ENCODE peak calls at places on chromosomes 16 and 17, in five cellular contexts. One of them, this sample, is unnamed.

GRCh38 chr16:69542974-69543373 is 22.8 kb upstream of the NFAT5 start:
- DNase-seq in activated naive CD4-positive, alpha-beta T cell treated with anti-CD3 and anti-CD28 coated beads, Interleukin-2, amount 50 U/mL, for 72 hours: no peak
- DNase-seq in astrocyte: no peak
- DNase-seq in activated T-cell treated with anti-CD3 and anti-CD28 coated beads, Interleukin-2, amount 50 U/mL, for 72 hours: no peak
- DNase-seq in nucleus accumbens: no peak
- DNase-seq in this sample: no peak

GRCh38 chr17:20721151-20721550 is 141.6 kb downstream of the CDRT15L2 start:
- DNase-seq in activated naive CD4-positive, alpha-beta T cell treated with anti-CD3 and anti-CD28 coated beads, Interleukin-2, amount 50 U/mL, for 72 hours: no peak
- DNase-seq in astrocyte: peak; percentile 1
- DNase-seq in activated T-cell treated with anti-CD3 and anti-CD28 coated beads, Interleukin-2, amount 50 U/mL, for 72 hours: no peak
- DNase-seq in nucleus accumbens: no peak
- DNase-seq in this sample: no peak

GRCh38 chr17:4840893-4841242 is 7.7 kb downstream of the MINK1 start:
- DNase-seq in activated naive CD4-positive, alpha-beta T cell treated with anti-CD3 and anti-CD28 coated beads, Interleukin-2, amount 50 U/mL, for 72 hours: no peak
- DNase-seq in astrocyte: no peak
- DNase-seq in activated T-cell treated with anti-CD3 and anti-CD28 coated beads, Interleukin-2, amount 50 U/mL, for 72 hours: peak; percentile 30
- DNase-seq in nucleus accumbens: no peak
- DNase-seq in this sample: no peak

GRCh38 chr17:57935833-57936807 is 19.1 kb downstream of the CUEDC1 start:
- DNase-seq in activated naive CD4-positive, alpha-beta T cell treated with anti-CD3 and anti-CD28 coated beads, Interleukin-2, amount 50 U/mL, for 72 hours: no peak
- DNase-seq in astrocyte: peak; percentile 52
- DNase-seq in activated T-cell treated with anti-CD3 and anti-CD28 coated beads, Interleukin-2, amount 50 U/mL, for 72 hours: no peak
- DNase-seq in nucleus accumbens: peak; percentile 63
- DNase-seq in this sample: peak; percentile 91

GRCh38 chr16:11236855-11237254 is 19.1 kb downstream of the SOCS1 start:
- DNase-seq in activated naive CD4-positive, alpha-beta T cell treated with anti-CD3 and anti-CD28 coated beads, Interleukin-2, amount 50 U/mL, for 72 hours: no peak
- DNase-seq in astrocyte: no peak
- DNase-seq in activated T-cell treated with anti-CD3 and anti-CD28 coated beads, Interleukin-2, amount 50 U/mL, for 72 hours: no peak
- DNase-seq in nucleus accumbens: no peak
- DNase-seq in this sample: no peak

GRCh38 chr16:21100447-21100846 is 50.2 kb downstream of the DNAH3 start:
- DNase-seq in activated naive CD4-positive, alpha-beta T cell treated with anti-CD3 and anti-CD28 coated beads, Interleukin-2, amount 50 U/mL, for 72 hours: no peak
- DNase-seq in astrocyte: peak; percentile 87
- DNase-seq in activated T-cell treated with anti-CD3 and anti-CD28 coated beads, Interleukin-2, amount 50 U/mL, for 72 hours: no peak
- DNase-seq in nucleus accumbens: no peak
- DNase-seq in this sample: no peak

GRCh38 chr17:260031-260791 is 78.8 kb upstream of the DOC2B start:
- DNase-seq in activated naive CD4-positive, alpha-beta T cell treated with anti-CD3 and anti-CD28 coated beads, Interleukin-2, amount 50 U/mL, for 72 hours: no peak
- DNase-seq in astrocyte: no peak
- DNase-seq in activated T-cell treated with anti-CD3 and anti-CD28 coated beads, Interleukin-2, amount 50 U/mL, for 72 hours: no peak
- DNase-seq in nucleus accumbens: no peak
- DNase-seq in this sample: peak; percentile 53

GRCh38 chr17:41390411-41390938 is 6.9 kb downstream of the KRT31 start:
- DNase-seq in activated naive CD4-positive, alpha-beta T cell treated with anti-CD3 and anti-CD28 coated beads, Interleukin-2, amount 50 U/mL, for 72 hours: no peak
- DNase-seq in astrocyte: no peak
- DNase-seq in activated T-cell treated with anti-CD3 and anti-CD28 coated beads, Interleukin-2, amount 50 U/mL, for 72 hours: no peak
- DNase-seq in nucleus accumbens: no peak
- DNase-seq in this sample: no peak

GRCh38 chr16:48086422-48086821 is 69.4 kb downstream of the ABCC12 start:
- DNase-seq in activated naive CD4-positive, alpha-beta T cell treated with anti-CD3 and anti-CD28 coated beads, Interleukin-2, amount 50 U/mL, for 72 hours: no peak
- DNase-seq in astrocyte: no peak
- DNase-seq in activated T-cell treated with anti-CD3 and anti-CD28 coated beads, Interleukin-2, amount 50 U/mL, for 72 hours: no peak
- DNase-seq in nucleus accumbens: no peak
- DNase-seq in this sample: no peak

GRCh38 chr17:36936455-36936934 is 780 bp upstream of the LHX1 start:
- DNase-seq in activated naive CD4-positive, alpha-beta T cell treated with anti-CD3 and anti-CD28 coated beads, Interleukin-2, amount 50 U/mL, for 72 hours: no peak
- DNase-seq in astrocyte: no peak
- DNase-seq in activated T-cell treated with anti-CD3 and anti-CD28 coated beads, Interleukin-2, amount 50 U/mL, for 72 hours: peak; percentile 21
- DNase-seq in nucleus accumbens: no peak
- DNase-seq in this sample: no peak

GRCh38 chr16:23914935-23915549 is 79.3 kb downstream of the PRKCB start:
- DNase-seq in activated naive CD4-positive, alpha-beta T cell treated with anti-CD3 and anti-CD28 coated beads, Interleukin-2, amount 50 U/mL, for 72 hours: no peak
- DNase-seq in astrocyte: no peak
- DNase-seq in activated T-cell treated with anti-CD3 and anti-CD28 coated beads, Interleukin-2, amount 50 U/mL, for 72 hours: no peak
- DNase-seq in nucleus accumbens: no peak
- DNase-seq in this sample: peak; percentile 73

GRCh38 chr17:67974598-67975066 is 21.6 kb downstream of the C17orf58 start:
- DNase-seq in activated naive CD4-positive, alpha-beta T cell treated with anti-CD3 and anti-CD28 coated beads, Interleukin-2, amount 50 U/mL, for 72 hours: no peak
- DNase-seq in astrocyte: no peak
- DNase-seq in activated T-cell treated with anti-CD3 and anti-CD28 coated beads, Interleukin-2, amount 50 U/mL, for 72 hours: no peak
- DNase-seq in nucleus accumbens: no peak
- DNase-seq in this sample: no peak

GRCh38 chr16:11401161-11402050 is 56.1 kb downstream of the RMI2 start:
- DNase-seq in activated naive CD4-positive, alpha-beta T cell treated with anti-CD3 and anti-CD28 coated beads, Interleukin-2, amount 50 U/mL, for 72 hours: no peak
- DNase-seq in astrocyte: no peak
- DNase-seq in activated T-cell treated with anti-CD3 and anti-CD28 coated beads, Interleukin-2, amount 50 U/mL, for 72 hours: no peak
- DNase-seq in nucleus accumbens: no peak
- DNase-seq in this sample: peak; percentile 51

GRCh38 chr17:4560837-4561241 is 462 bp upstream of the GGT6 start:
- DNase-seq in activated naive CD4-positive, alpha-beta T cell treated with anti-CD3 and anti-CD28 coated beads, Interleukin-2, amount 50 U/mL, for 72 hours: no peak
- DNase-seq in astrocyte: no peak
- DNase-seq in activated T-cell treated with anti-CD3 and anti-CD28 coated beads, Interleukin-2, amount 50 U/mL, for 72 hours: no peak
- DNase-seq in nucleus accumbens: no peak
- DNase-seq in this sample: peak; percentile 61

GRCh38 chr16:55494994-55495421 is 13.9 kb upstream of the LPCAT2 start:
- DNase-seq in activated naive CD4-positive, alpha-beta T cell treated with anti-CD3 and anti-CD28 coated beads, Interleukin-2, amount 50 U/mL, for 72 hours: no peak
- DNase-seq in astrocyte: peak; percentile 94
- DNase-seq in activated T-cell treated with anti-CD3 and anti-CD28 coated beads, Interleukin-2, amount 50 U/mL, for 72 hours: no peak
- DNase-seq in nucleus accumbens: peak; percentile 52
- DNase-seq in this sample: peak; percentile 75

GRCh38 chr16:52518884-52519283 is 28.1 kb downstream of the TOX3 start:
- DNase-seq in activated naive CD4-positive, alpha-beta T cell treated with anti-CD3 and anti-CD28 coated beads, Interleukin-2, amount 50 U/mL, for 72 hours: no peak
- DNase-seq in astrocyte: no peak
- DNase-seq in activated T-cell treated with anti-CD3 and anti-CD28 coated beads, Interleukin-2, amount 50 U/mL, for 72 hours: no peak
- DNase-seq in nucleus accumbens: no peak
- DNase-seq in this sample: no peak

This sample was measured in sigmoid colon.